ENCODE peak calls at places on chromosome 3, in five cellular contexts. One of them, this sample, is unnamed.

GRCh38 chr3:140007946-140008692 is 73.1 kb downstream of the CLSTN2 start:
- DNase-seq in HCT116: no peak
- DNase-seq in stomach: no peak
- DNase-seq in esophagus muscularis mucosa: peak; percentile 91
- DNase-seq in heart left ventricle: no peak
- DNase-seq in this sample: no peak

GRCh38 chr3:38253704-38254103 is 11.9 kb upstream of the SLC22A13 start:
- DNase-seq in heart left ventricle: no peak
- DNase-seq in HCT116: no peak
- DNase-seq in stomach: no peak
- DNase-seq in esophagus muscularis mucosa: no peak
- DNase-seq in this sample: no peak

GRCh38 chr3:153172796-153173757 is 11.1 kb downstream of the RAP2B start:
- DNase-seq in stomach: no peak
- DNase-seq in HCT116: no peak
- DNase-seq in esophagus muscularis mucosa: no peak
- DNase-seq in heart left ventricle: no peak
- DNase-seq in this sample: no peak

GRCh38 chr3:126967386-126967785 is 15.5 kb upstream of the PLXNA1 start:
- DNase-seq in heart left ventricle: no peak
- DNase-seq in HCT116: no peak
- DNase-seq in esophagus muscularis mucosa: no peak
- DNase-seq in stomach: no peak
- DNase-seq in this sample: no peak

GRCh38 chr3:141498592-141499223 is 11.9 kb downstream of the RASA2 start:
- DNase-seq in HCT116: no peak
- DNase-seq in esophagus muscularis mucosa: no peak
- DNase-seq in heart left ventricle: peak; percentile 33
- DNase-seq in stomach: peak; percentile 62
- DNase-seq in this sample: peak; percentile 47

GRCh38 chr3:177015881-177016280 is 181.4 kb downstream of the TBL1XR1 start:
- DNase-seq in stomach: no peak
- DNase-seq in esophagus muscularis mucosa: no peak
- DNase-seq in heart left ventricle: no peak
- DNase-seq in HCT116: no peak
- DNase-seq in this sample: no peak

GRCh38 chr3:71875461-71875947 is 90.6 kb upstream of the PROK2 start:
- DNase-seq in esophagus muscularis mucosa: peak; percentile 92
- DNase-seq in stomach: peak; percentile 76
- DNase-seq in HCT116: peak; percentile 42
- DNase-seq in heart left ventricle: peak; percentile 65
- DNase-seq in this sample: no peak

GRCh38 chr3:107644631-107645030 is 121.9 kb downstream of the BBX start:
- DNase-seq in stomach: no peak
- DNase-seq in HCT116: no peak
- DNase-seq in heart left ventricle: no peak
- DNase-seq in esophagus muscularis mucosa: no peak
- DNase-seq in this sample: no peak

GRCh38 chr3:139111392-139112229 is 66.9 kb upstream of the PRR23C start:
- DNase-seq in heart left ventricle: peak; percentile 46
- DNase-seq in stomach: peak; percentile 64
- DNase-seq in esophagus muscularis mucosa: peak; percentile 90
- DNase-seq in HCT116: peak; percentile 57
- DNase-seq in this sample: no peak

GRCh38 chr3:11379238-11379823 is 107.1 kb downstream of the ATG7 start:
- DNase-seq in HCT116: peak; percentile 32
- DNase-seq in heart left ventricle: no peak
- DNase-seq in esophagus muscularis mucosa: no peak
- DNase-seq in stomach: no peak
- DNase-seq in this sample: no peak

GRCh38 chr3:11385329-11385728 is 113.1 kb downstream of the ATG7 start:
- DNase-seq in stomach: no peak
- DNase-seq in HCT116: no peak
- DNase-seq in heart left ventricle: no peak
- DNase-seq in esophagus muscularis mucosa: no peak
- DNase-seq in this sample: no peak

GRCh38 chr3:196793224-196793623 is 53.6 kb downstream of the PAK2 start:
- DNase-seq in heart left ventricle: no peak
- DNase-seq in esophagus muscularis mucosa: no peak
- DNase-seq in stomach: no peak
- DNase-seq in HCT116: peak; percentile 29
- DNase-seq in this sample: no peak

GRCh38 chr3:87198774-87199173 is 28.3 kb upstream of the CHMP2B start:
- DNase-seq in esophagus muscularis mucosa: no peak
- DNase-seq in HCT116: no peak
- DNase-seq in heart left ventricle: no peak
- DNase-seq in stomach: no peak
- DNase-seq in this sample: no peak

GRCh38 chr3:189824629-189825312 is 193.6 kb downstream of the TP63 start:
- DNase-seq in heart left ventricle: no peak
- DNase-seq in stomach: no peak
- DNase-seq in esophagus muscularis mucosa: no peak
- DNase-seq in HCT116: no peak
- DNase-seq in this sample: no peak

GRCh38 chr3:54045416-54045815 is 76.9 kb upstream of the CACNA2D3 start:
- DNase-seq in heart left ventricle: no peak
- DNase-seq in esophagus muscularis mucosa: no peak
- DNase-seq in HCT116: no peak
- DNase-seq in stomach: no peak
- DNase-seq in this sample: no peak

GRCh38 chr3:194095464-194095863 is 40.5 kb upstream of the HES1 start:
- DNase-seq in stomach: peak; percentile 72
- DNase-seq in HCT116: no peak
- DNase-seq in heart left ventricle: peak; percentile 68
- DNase-seq in esophagus muscularis mucosa: no peak
- DNase-seq in this sample: no peak

GRCh38 chr3:62718515-62719320 is 156.5 kb downstream of the CADPS start:
- DNase-seq in stomach: no peak
- DNase-seq in heart left ventricle: no peak
- DNase-seq in HCT116: no peak
- DNase-seq in esophagus muscularis mucosa: no peak
- DNase-seq in this sample: no peak

GRCh38 chr3:170553788-170554620 is 31.9 kb downstream of the SLC7A14 start:
- DNase-seq in esophagus muscularis mucosa: peak; percentile 55
- DNase-seq in HCT116: no peak
- DNase-seq in stomach: no peak
- DNase-seq in heart left ventricle: no peak
- DNase-seq in this sample: no peak

GRCh38 chr3:139326131-139326530 is 17.7 kb upstream of the MRPS22 start:
- DNase-seq in esophagus muscularis mucosa: no peak
- DNase-seq in stomach: no peak
- DNase-seq in heart left ventricle: no peak
- DNase-seq in HCT116: no peak
- DNase-seq in this sample: no peak

GRCh38 chr3:58492385-58492970 is 582 bp downstream of the KCTD6 start:
- DNase-seq in HCT116: no peak
- DNase-seq in esophagus muscularis mucosa: no peak
- DNase-seq in heart left ventricle: no peak
- DNase-seq in stomach: no peak
- DNase-seq in this sample: no peak

GRCh38 chr3:37741644-37742043 is 120.0 kb upstream of the CTDSPL start:
- DNase-seq in heart left ventricle: peak; percentile 62
- DNase-seq in stomach: peak; percentile 66
- DNase-seq in esophagus muscularis mucosa: peak; percentile 79
- DNase-seq in HCT116: peak; percentile 23
- DNase-seq in this sample: no peak

GRCh38 chr3:129051776-129052400 is 8.7 kb upstream of the GP9 start:
- DNase-seq in esophagus muscularis mucosa: no peak
- DNase-seq in heart left ventricle: no peak
- DNase-seq in stomach: peak; percentile 70
- DNase-seq in HCT116: no peak
- DNase-seq in this sample: no peak

GRCh38 chr3:123535580-123535979 is 49.3 kb downstream of the HACD2 start:
- DNase-seq in stomach: no peak
- DNase-seq in esophagus muscularis mucosa: no peak
- DNase-seq in heart left ventricle: no peak
- DNase-seq in HCT116: no peak
- DNase-seq in this sample: no peak

GRCh38 chr3:31091748-31092147 is 197.3 kb upstream of the GADL1 start:
- DNase-seq in esophagus muscularis mucosa: peak; percentile 45
- DNase-seq in heart left ventricle: no peak
- DNase-seq in stomach: no peak
- DNase-seq in HCT116: no peak
- DNase-seq in this sample: no peak

GRCh38 chr3:42161050-42161935 is 70.1 kb downstream of the TRAK1 start:
- DNase-seq in stomach: no peak
- DNase-seq in HCT116: no peak
- DNase-seq in heart left ventricle: no peak
- DNase-seq in esophagus muscularis mucosa: no peak
- DNase-seq in this sample: no peak

GRCh38 chr3:183554377-183554776 is 1.1 kb downstream of the KLHL6 start:
- DNase-seq in HCT116: no peak
- DNase-seq in stomach: no peak
- DNase-seq in esophagus muscularis mucosa: no peak
- DNase-seq in heart left ventricle: no peak
- DNase-seq in this sample: no peak

GRCh38 chr3:183551930-183552329 is 3.6 kb downstream of the KLHL6 start:
- DNase-seq in stomach: no peak
- DNase-seq in esophagus muscularis mucosa: no peak
- DNase-seq in HCT116: no peak
- DNase-seq in heart left ventricle: no peak
- DNase-seq in this sample: no peak

GRCh38 chr3:183553263-183554026 is 2.1 kb downstream of the KLHL6 start:
- DNase-seq in HCT116: no peak
- DNase-seq in esophagus muscularis mucosa: no peak
- DNase-seq in stomach: no peak
- DNase-seq in heart left ventricle: no peak
- DNase-seq in this sample: no peak

GRCh38 chr3:183560607-183561006 is 5.1 kb upstream of the KLHL6 start:
- DNase-seq in heart left ventricle: no peak
- DNase-seq in stomach: no peak
- DNase-seq in HCT116: no peak
- DNase-seq in esophagus muscularis mucosa: no peak
- DNase-seq in this sample: no peak

GRCh38 chr3:183555541-183556081 is at the start of gene KLHL6:
- DNase-seq in heart left ventricle: peak; percentile 64
- DNase-seq in esophagus muscularis mucosa: no peak
- DNase-seq in stomach: peak; percentile 40
- DNase-seq in HCT116: no peak
- DNase-seq in this sample: no peak
- TF ChIP-seq POLR2A in heart left ventricle: no peak
- TF ChIP-seq POLR2A in esophagus muscularis mucosa: no peak
- TF ChIP-seq POLR2A in stomach: no peak
- TF ChIP-seq POLR2A in HCT116: no peak
- TF ChIP-seq POLR2A in this sample: no peak

DNA sequence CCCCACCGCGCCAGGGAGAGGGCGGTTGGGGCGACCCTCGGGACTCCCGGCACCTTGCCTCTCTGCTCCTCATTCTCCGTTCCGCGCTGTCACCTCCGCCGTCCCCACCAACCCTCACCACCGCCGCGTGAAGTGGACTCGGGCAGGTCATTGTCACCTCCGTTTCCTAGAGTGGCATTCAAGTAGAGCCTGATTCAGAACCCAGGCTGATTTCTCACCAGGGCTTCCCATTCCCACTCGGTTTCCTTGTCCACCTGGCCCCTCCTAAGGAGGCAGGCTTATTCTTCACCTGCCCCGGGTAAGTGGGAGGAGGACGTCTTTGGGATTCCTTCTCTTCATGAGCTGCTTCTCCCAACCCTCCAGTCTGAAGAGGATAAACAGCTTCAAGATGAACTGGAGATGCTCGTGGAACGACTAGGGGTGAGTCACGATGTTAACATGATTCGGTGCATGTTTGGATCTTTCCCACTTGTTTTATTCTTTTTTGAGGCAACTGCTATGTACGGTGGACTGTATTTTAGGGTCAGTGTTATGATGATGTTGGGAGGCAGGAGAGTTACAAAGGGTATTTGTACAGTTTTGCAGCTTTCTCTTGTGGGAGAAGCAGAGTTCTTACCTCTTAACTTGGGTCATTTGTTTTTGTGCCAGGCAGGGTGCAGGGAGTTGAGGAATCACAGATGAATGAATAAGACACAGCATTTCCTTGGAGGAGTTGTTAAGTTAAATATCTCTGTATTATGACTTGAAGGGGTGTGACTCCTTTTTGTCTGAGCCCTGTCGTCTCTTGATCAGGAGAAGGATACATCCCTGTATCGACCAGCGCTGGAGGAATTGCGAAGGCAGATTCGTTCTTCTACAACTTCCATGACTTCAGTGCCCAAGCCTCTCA is 691 bp downstream of the PSMD2 start:
- DNase-seq in HCT116: no peak
- DNase-seq in heart left ventricle: no peak
- DNase-seq in stomach: no peak
- DNase-seq in esophagus muscularis mucosa: no peak
- DNase-seq in this sample: no peak
- H3K27ac ChIP-seq in HCT116: peak overlapping the region; percentile 77
- H3K27ac ChIP-seq in heart left ventricle: peak overlapping the region; percentile 23
- H3K27ac ChIP-seq in stomach: peak overlapping the region; percentile 85
- H3K27ac ChIP-seq in esophagus muscularis mucosa: peak overlapping the region; percentile 88
- H3K27ac ChIP-seq in this sample: peak overlapping the region; percentile 90

GRCh38 chr3:130760922-130761321 is 14.3 kb upstream of the PIK3R4 start:
- DNase-seq in stomach: no peak
- DNase-seq in esophagus muscularis mucosa: no peak
- DNase-seq in heart left ventricle: no peak
- DNase-seq in HCT116: no peak
- DNase-seq in this sample: no peak
- TF ChIP-seq POLR2A in stomach: no peak
- TF ChIP-seq POLR2A in esophagus muscularis mucosa: no peak
- TF ChIP-seq POLR2A in heart left ventricle: no peak
- TF ChIP-seq POLR2A in HCT116: no peak
- TF ChIP-seq POLR2A in this sample: no peak

GRCh38 chr3:60759439-60759838 is 491.8 kb downstream of the FHIT start:
- DNase-seq in stomach: no peak
- DNase-seq in heart left ventricle: no peak
- DNase-seq in esophagus muscularis mucosa: no peak
- DNase-seq in HCT116: no peak
- DNase-seq in this sample: no peak
- H3K27ac ChIP-seq in stomach: no peak overlapping the region
- H3K27ac ChIP-seq in heart left ventricle: no peak overlapping the region
- H3K27ac ChIP-seq in esophagus muscularis mucosa: no peak overlapping the region
- H3K27ac ChIP-seq in HCT116: no peak overlapping the region
- H3K27ac ChIP-seq in this sample: no peak overlapping the region